ENCODE peak calls at places on chromosomes 11 and 22, in five cellular contexts. U is right lobe of liver, R is NCI-H187 treated with DMSO at 0.1 percent for 48 hours, E is C1 segment of cervical spinal cord, M is T-helper 1 cell. S is an unnamed sample.

GRCh38 chr22:31646186-31647019 is 15.6 kb downstream of the PISD start:
- DNase-seq in U (no peak), R (no peak), E (no peak), M (no peak), S (no peak)

GRCh38 chr11:127925430-127925829 is 661.9 kb downstream of the ETS1 start:
- DNase-seq in U (no peak), R (no peak), E (no peak), M (no peak), S (no peak)

GRCh38 chr22:42662114-42663021 is 13.2 kb upstream of the CYB5R3 start:
- DNase-seq in U (peak), R (no peak), E (peak), M (peak), S (peak)

GRCh38 chr11:20022363-20023081 is 137.8 kb downstream of the DBX1 start:
- DNase-seq in U (no peak), R (peak), E (no peak), M (no peak), S (no peak)

GRCh38 chr11:39221739-39222138 is 2237.7 kb downstream of the LRRC4C start:
- DNase-seq in U (no peak), R (no peak), E (no peak), M (no peak), S (no peak)

GRCh38 chr11:88059326-88059725 is 115.9 kb downstream of the RAB38 start:
- DNase-seq in U (no peak), R (no peak), E (no peak), M (no peak), S (no peak)

GRCh38 chr11:35174666-35175065 is 35.7 kb downstream of the CD44 start:
- DNase-seq in U (no peak), R (no peak), E (no peak), M (no peak), S (no peak)

GRCh38 chr11:116342148-116342547 is 430.6 kb downstream of the BUD13 start:
- DNase-seq in U (no peak), R (no peak), E (no peak), M (no peak), S (no peak)

GRCh38 chr11:456533-456932 is 6.5 kb downstream of the PTDSS2 start:
- DNase-seq in U (no peak), R (no peak), E (no peak), M (no peak), S (no peak)

GRCh38 chr11:445765-446588 is 4.1 kb upstream of the PTDSS2 start:
- DNase-seq in U (no peak), R (no peak), E (no peak), M (no peak), S (no peak)

S was measured in suprapubic skin.